ENCODE peak calls at places on chromosome 14, in eight cellular contexts. E, Q, Y, G, Z, B, I and O are unnamed samples.

GRCh38 chr14:96268426-96269358 is 12.7 kb downstream of the BDKRB1 start:
- DNase-seq in G (no peak), Y (no peak), E (no peak), B (no peak), Z (no peak), Q (no peak), I (peak; percentile 71), O (no peak)

GRCh38 chr14:20455355-20456300 is 602 bp downstream of the APEX1 start:
- DNase-seq in E (peak; percentile 67), G (peak; percentile 51), I (no peak), Q (no peak), Z (peak; percentile 87), Y (no peak), B (no peak), O (peak; percentile 62)

GRCh38 chr14:73424453-73424852 is 33.9 kb downstream of the NUMB start:
- DNase-seq in I (no peak), E (no peak), Y (no peak), Q (no peak), Z (peak; percentile 82), B (no peak), G (no peak), O (no peak)

GRCh38 chr14:55921516-55921915 is 196.7 kb upstream of the PELI2 start:
- DNase-seq in E (no peak), I (no peak), Q (no peak), Z (no peak), Y (no peak), G (no peak), B (no peak), O (no peak)

GRCh38 chr14:61609143-61609851 is 86.0 kb upstream of the HIF1A start:
- DNase-seq in E (no peak), Q (peak; percentile 42), Z (no peak), Y (peak; percentile 99), I (peak; percentile 52), G (no peak), B (peak; percentile 79), O (no peak)

GRCh38 chr14:65414961-65415589 is 2.5 kb downstream of the FUT8 start:
- DNase-seq in E (no peak), Y (no peak), G (no peak), I (no peak), Z (peak; percentile 35), Q (no peak), B (no peak), O (no peak)

GRCh38 chr14:85402546-85403162 is 127.3 kb upstream of the FLRT2 start:
- DNase-seq in I (no peak), B (no peak), G (no peak), Z (no peak), E (no peak), Y (no peak), Q (no peak), O (no peak)

GRCh38 chr14:81594012-81594411 is 60.4 kb upstream of the SEL1L start:
- DNase-seq in B (peak; percentile 64), E (no peak), G (no peak), Q (peak; percentile 30), Y (no peak), Z (no peak), I (no peak), O (no peak)

GRCh38 chr14:75433631-75434556 is 6.1 kb downstream of the JDP2 start:
- DNase-seq in Z (peak; percentile 23), E (no peak), B (no peak), G (no peak), I (no peak), Y (no peak), Q (no peak), O (no peak)

GRCh38 chr14:21072102-21072501 is 2.0 kb downstream of the ARHGEF40 start:
- DNase-seq in Z (peak; percentile 95), B (no peak), Q (no peak), E (no peak), G (no peak), Y (no peak), I (no peak), O (no peak)

GRCh38 chr14:68978550-68978911 is 571 bp downstream of the ACTN1 start:
- DNase-seq in Q (peak; percentile 84), G (peak; percentile 68), I (no peak), E (peak; percentile 30), Y (no peak), Z (no peak), B (peak; percentile 91), O (peak; percentile 60)